ENCODE peak calls at places on chromosomes 12 and 14, in nine cellular contexts. One of them, this sample, is unnamed.

GRCh38 chr12:12212769-12213168 is 54.1 kb downstream of the LRP6 start:
- DNase-seq in H1: no peak
- DNase-seq in WTC11: no peak
- DNase-seq in K562: no peak
- DNase-seq in endothelial cell of umbilical vein: no peak
- DNase-seq in A549: peak; percentile 35
- DNase-seq in HepG2: no peak
- DNase-seq in NB4: no peak
- DNase-seq in SK-N-SH: no peak
- DNase-seq in this sample: no peak

GRCh38 chr14:22737052-22737451 is 29.4 kb upstream of the OXA1L start:
- DNase-seq in H1: no peak
- DNase-seq in WTC11: no peak
- DNase-seq in K562: no peak
- DNase-seq in endothelial cell of umbilical vein: no peak
- DNase-seq in A549: no peak
- DNase-seq in HepG2: no peak
- DNase-seq in NB4: no peak
- DNase-seq in SK-N-SH: no peak
- DNase-seq in this sample: no peak

GRCh38 chr12:53456654-53457366 is 4.9 kb downstream of the PCBP2 start:
- DNase-seq in H1: no peak
- DNase-seq in WTC11: no peak
- DNase-seq in K562: no peak
- DNase-seq in endothelial cell of umbilical vein: no peak
- DNase-seq in A549: no peak
- DNase-seq in HepG2: no peak
- DNase-seq in NB4: no peak
- DNase-seq in SK-N-SH: no peak
- DNase-seq in this sample: no peak

GRCh38 chr12:52865090-52865944 is 16.5 kb upstream of the KRT78 start:
- DNase-seq in H1: no peak
- DNase-seq in WTC11: peak; percentile 91
- DNase-seq in K562: peak; percentile 72
- DNase-seq in endothelial cell of umbilical vein: peak; percentile 75
- DNase-seq in A549: peak; percentile 92
- DNase-seq in HepG2: peak; percentile 56
- DNase-seq in NB4: peak; percentile 56
- DNase-seq in SK-N-SH: peak; percentile 87
- DNase-seq in this sample: peak; percentile 79

GRCh38 chr12:119153477-119154434 is 25.0 kb upstream of the HSPB8 start:
- DNase-seq in H1: peak; percentile 93
- DNase-seq in WTC11: peak; percentile 99
- DNase-seq in K562: peak; percentile 81
- DNase-seq in endothelial cell of umbilical vein: peak; percentile 30
- DNase-seq in A549: peak; percentile 47
- DNase-seq in HepG2: no peak
- DNase-seq in NB4: peak; percentile 61
- DNase-seq in SK-N-SH: no peak
- DNase-seq in this sample: peak; percentile 68

GRCh38 chr12:104579716-104580495 is 123.2 kb downstream of the CHST11 start:
- DNase-seq in H1: no peak
- DNase-seq in WTC11: no peak
- DNase-seq in K562: no peak
- DNase-seq in endothelial cell of umbilical vein: no peak
- DNase-seq in A549: no peak
- DNase-seq in HepG2: no peak
- DNase-seq in NB4: no peak
- DNase-seq in SK-N-SH: no peak
- DNase-seq in this sample: no peak

GRCh38 chr12:131865196-131865875 is 29.1 kb upstream of the ULK1 start:
- DNase-seq in H1: no peak
- DNase-seq in WTC11: no peak
- DNase-seq in K562: no peak
- DNase-seq in endothelial cell of umbilical vein: no peak
- DNase-seq in A549: peak; percentile 96
- DNase-seq in HepG2: no peak
- DNase-seq in NB4: peak; percentile 10
- DNase-seq in SK-N-SH: peak; percentile 16
- DNase-seq in this sample: peak; percentile 72

GRCh38 chr14:94406910-94407309 is 18.5 kb upstream of the SERPINA1 start:
- DNase-seq in H1: no peak
- DNase-seq in WTC11: no peak
- DNase-seq in K562: no peak
- DNase-seq in endothelial cell of umbilical vein: no peak
- DNase-seq in A549: no peak
- DNase-seq in HepG2: no peak
- DNase-seq in NB4: no peak
- DNase-seq in SK-N-SH: no peak
- DNase-seq in this sample: no peak

GRCh38 chr14:22099942-22100763 is 426.5 kb upstream of the OR4E1 start:
- DNase-seq in H1: peak; percentile 70
- DNase-seq in WTC11: peak; percentile 75
- DNase-seq in K562: peak; percentile 53
- DNase-seq in endothelial cell of umbilical vein: peak; percentile 85
- DNase-seq in A549: peak; percentile 81
- DNase-seq in HepG2: peak; percentile 90
- DNase-seq in NB4: peak; percentile 64
- DNase-seq in SK-N-SH: peak; percentile 10
- DNase-seq in this sample: peak; percentile 61

GRCh38 chr14:23357261-23357660 is 4.6 kb upstream of the SLC22A17 start:
- DNase-seq in H1: no peak
- DNase-seq in WTC11: no peak
- DNase-seq in K562: no peak
- DNase-seq in endothelial cell of umbilical vein: no peak
- DNase-seq in A549: no peak
- DNase-seq in HepG2: no peak
- DNase-seq in NB4: no peak
- DNase-seq in SK-N-SH: no peak
- DNase-seq in this sample: no peak

GRCh38 chr12:59036341-59036740 is 116.0 kb upstream of the LRIG3 start:
- DNase-seq in H1: no peak
- DNase-seq in WTC11: no peak
- DNase-seq in K562: no peak
- DNase-seq in endothelial cell of umbilical vein: no peak
- DNase-seq in A549: no peak
- DNase-seq in HepG2: no peak
- DNase-seq in NB4: no peak
- DNase-seq in SK-N-SH: no peak
- DNase-seq in this sample: no peak

GRCh38 chr14:61179061-61179675 is 102.0 kb downstream of the TMEM30B start:
- DNase-seq in H1: no peak
- DNase-seq in WTC11: no peak
- DNase-seq in K562: no peak
- DNase-seq in endothelial cell of umbilical vein: no peak
- DNase-seq in A549: peak; percentile 66
- DNase-seq in HepG2: peak; percentile 59
- DNase-seq in NB4: no peak
- DNase-seq in SK-N-SH: no peak
- DNase-seq in this sample: peak; percentile 31
- TF ChIP-seq MAX in H1: no peak
- TF ChIP-seq MAX in WTC11: no peak
- TF ChIP-seq MAX in K562: no peak
- TF ChIP-seq MAX in endothelial cell of umbilical vein: no peak
- TF ChIP-seq MAX in A549: peak; percentile 6
- TF ChIP-seq MAX in HepG2: no peak
- TF ChIP-seq MAX in NB4: no peak
- TF ChIP-seq MAX in SK-N-SH: no peak
- TF ChIP-seq MAX in this sample: peak; percentile 4

GRCh38 chr14:89537911-89538310 is 120.9 kb upstream of the FOXN3 start:
- DNase-seq in H1: no peak
- DNase-seq in WTC11: no peak
- DNase-seq in K562: no peak
- DNase-seq in endothelial cell of umbilical vein: no peak
- DNase-seq in A549: no peak
- DNase-seq in HepG2: no peak
- DNase-seq in NB4: no peak
- DNase-seq in SK-N-SH: no peak
- DNase-seq in this sample: no peak
- TF ChIP-seq MAX in H1: no peak
- TF ChIP-seq MAX in WTC11: no peak
- TF ChIP-seq MAX in K562: no peak
- TF ChIP-seq MAX in endothelial cell of umbilical vein: no peak
- TF ChIP-seq MAX in A549: no peak
- TF ChIP-seq MAX in HepG2: no peak
- TF ChIP-seq MAX in NB4: no peak
- TF ChIP-seq MAX in SK-N-SH: no peak
- TF ChIP-seq MAX in this sample: no peak

GRCh38 chr12:57146925-57147640 is at the start of gene LRP1-AS:
- DNase-seq in H1: no peak
- DNase-seq in WTC11: no peak
- DNase-seq in K562: no peak
- DNase-seq in endothelial cell of umbilical vein: no peak
- DNase-seq in A549: no peak
- DNase-seq in HepG2: peak; percentile 90
- DNase-seq in NB4: no peak
- DNase-seq in SK-N-SH: no peak
- DNase-seq in this sample: no peak

GRCh38 chr12:57148469-57149308 is 1.3 kb upstream of the LRP1-AS start:
- DNase-seq in H1: no peak
- DNase-seq in WTC11: no peak
- DNase-seq in K562: no peak
- DNase-seq in endothelial cell of umbilical vein: no peak
- DNase-seq in A549: no peak
- DNase-seq in HepG2: peak; percentile 73
- DNase-seq in NB4: peak; percentile 85
- DNase-seq in SK-N-SH: no peak
- DNase-seq in this sample: no peak

GRCh38 chr12:57147641-57147944 is 174 bp upstream of the LRP1-AS start:
- DNase-seq in H1: no peak
- DNase-seq in WTC11: no peak
- DNase-seq in K562: no peak
- DNase-seq in endothelial cell of umbilical vein: peak; percentile 44
- DNase-seq in A549: no peak
- DNase-seq in HepG2: peak; percentile 44
- DNase-seq in NB4: peak; percentile 50
- DNase-seq in SK-N-SH: no peak
- DNase-seq in this sample: no peak

GRCh38 chr12:57150400-57150799 is 3.0 kb upstream of the LRP1-AS start:
- DNase-seq in H1: no peak
- DNase-seq in WTC11: no peak
- DNase-seq in K562: no peak
- DNase-seq in endothelial cell of umbilical vein: no peak
- DNase-seq in A549: no peak
- DNase-seq in HepG2: no peak
- DNase-seq in NB4: no peak
- DNase-seq in SK-N-SH: no peak
- DNase-seq in this sample: no peak

GRCh38 chr12:57149309-57149900 is 2.0 kb upstream of the LRP1-AS start:
- DNase-seq in H1: no peak
- DNase-seq in WTC11: no peak
- DNase-seq in K562: no peak
- DNase-seq in endothelial cell of umbilical vein: no peak
- DNase-seq in A549: no peak
- DNase-seq in HepG2: peak; percentile 27
- DNase-seq in NB4: no peak
- DNase-seq in SK-N-SH: no peak
- DNase-seq in this sample: no peak
- TF ChIP-seq MAX in H1: no peak
- TF ChIP-seq MAX in WTC11: no peak
- TF ChIP-seq MAX in K562: no peak
- TF ChIP-seq MAX in endothelial cell of umbilical vein: no peak
- TF ChIP-seq MAX in A549: no peak
- TF ChIP-seq MAX in HepG2: peak; percentile 26
- TF ChIP-seq MAX in NB4: no peak
- TF ChIP-seq MAX in SK-N-SH: no peak
- TF ChIP-seq MAX in this sample: no peak

GRCh38 chr14:25836647-25837046 is 761.2 kb downstream of the NOVA1 start:
- DNase-seq in H1: no peak
- DNase-seq in WTC11: no peak
- DNase-seq in K562: no peak
- DNase-seq in endothelial cell of umbilical vein: no peak
- DNase-seq in A549: no peak
- DNase-seq in HepG2: no peak
- DNase-seq in NB4: no peak
- DNase-seq in SK-N-SH: no peak
- DNase-seq in this sample: no peak
- TF ChIP-seq MAX in H1: no peak
- TF ChIP-seq MAX in WTC11: no peak
- TF ChIP-seq MAX in K562: no peak
- TF ChIP-seq MAX in endothelial cell of umbilical vein: no peak
- TF ChIP-seq MAX in A549: no peak
- TF ChIP-seq MAX in HepG2: no peak
- TF ChIP-seq MAX in NB4: no peak
- TF ChIP-seq MAX in SK-N-SH: no peak
- TF ChIP-seq MAX in this sample: no peak